ENCODE peak calls at places on chromosomes 1 and 21, in seven cellular contexts. P is HL-60, I is HCT116, B is GM23338, F is breast epithelium, Z is stomach, O is K562. U is an unnamed sample.

GRCh38 chr1:67441183-67441582 is 11.0 kb upstream of the SERBP1 start:
- DNase-seq in I (no peak), O (no peak), B (no peak), Z (peak; percentile 64), P (peak; percentile 53), F (no peak), U (no peak)

GRCh38 chr1:92314024-92314423 is 15.2 kb downstream of the RPAP2 start:
- DNase-seq in I (no peak), P (no peak), O (no peak), F (no peak), B (no peak), Z (no peak), U (no peak)

GRCh38 chr1:17167783-17168479 is 37.0 kb upstream of the PADI1 start:
- DNase-seq in B (no peak), I (no peak), Z (no peak), P (no peak), O (no peak), F (peak; percentile 24), U (no peak)

GRCh38 chr1:15950763-15951295 is 25.1 kb downstream of the ZBTB17 start:
- DNase-seq in F (no peak), Z (no peak), I (no peak), O (peak; percentile 60), P (peak; percentile 38), B (no peak), U (no peak)

GRCh38 chr1:15866696-15867687 is 19.5 kb downstream of the SPEN start:
- DNase-seq in B (no peak), Z (no peak), F (no peak), O (no peak), P (no peak), I (no peak), U (no peak)

GRCh38 chr1:25640646-25641328 is 24.2 kb downstream of the MAN1C1 start:
- DNase-seq in P (no peak), Z (no peak), I (no peak), O (no peak), F (no peak), B (peak; percentile 51), U (no peak)

GRCh38 chr1:168137515-168137821 is 738 bp upstream of the GPR161 start:
- DNase-seq in F (no peak), I (no peak), P (no peak), O (no peak), B (no peak), Z (no peak), U (no peak)

GRCh38 chr21:38899277-38899947 is 93.7 kb downstream of the ETS2 start:
- DNase-seq in O (no peak), Z (no peak), B (no peak), F (no peak), I (no peak), P (no peak), U (no peak)

GRCh38 chr21:14010729-14011128 is 200.0 kb downstream of the LIPI start:
- DNase-seq in F (no peak), B (no peak), I (no peak), O (no peak), P (no peak), Z (no peak), U (peak; percentile 63)

GRCh38 chr1:227330279-227330678 is 12.0 kb upstream of the CDC42BPA start:
- DNase-seq in I (no peak), Z (no peak), F (no peak), P (no peak), B (no peak), O (no peak), U (no peak)

GRCh38 chr1:228317411-228317828 is 89.2 kb downstream of the TRIM11 start:
- DNase-seq in F (no peak), Z (no peak), P (no peak), I (no peak), B (no peak), O (no peak), U (peak; percentile 58)

GRCh38 chr21:41321908-41322495 is 5.4 kb downstream of the FAM3B start:
- DNase-seq in F (no peak), Z (peak; percentile 54), B (no peak), I (no peak), O (no peak), P (no peak), U (no peak)

GRCh38 chr1:29757866-29758763 is 521.8 kb downstream of the PTPRU start:
- DNase-seq in O (no peak), F (peak; percentile 7), P (no peak), B (no peak), Z (no peak), I (no peak), U (no peak)

GRCh38 chr1:221845650-221846371 is 103.9 kb upstream of the DUSP10 start:
- DNase-seq in F (peak; percentile 88), Z (peak; percentile 54), I (peak; percentile 33), B (no peak), P (no peak), O (no peak), U (no peak)

GRCh38 chr21:42939581-42940413 is 14.4 kb upstream of the ERVH48-1 start:
- DNase-seq in Z (peak; percentile 73), I (no peak), P (peak; percentile 66), B (no peak), F (peak; percentile 85), O (no peak), U (peak; percentile 23)

GRCh38 chr1:247385283-247385682 is 30.7 kb upstream of the NLRP3 start:
- DNase-seq in B (no peak), O (no peak), Z (no peak), P (no peak), F (no peak), I (no peak), U (no peak)

GRCh38 chr1:16013220-16013907 is 4.5 kb downstream of the HSPB7 start:
- DNase-seq in P (peak; percentile 8), I (peak; percentile 21), Z (peak; percentile 76), O (peak; percentile 94), F (peak; percentile 44), B (peak; percentile 90), U (no peak)

GRCh38 chr1:119475866-119476439 is 31.1 kb upstream of the HSD3B1 start:
- DNase-seq in O (peak; percentile 50), F (peak; percentile 50), Z (peak; percentile 69), B (peak; percentile 95), P (peak; percentile 67), I (peak; percentile 33), U (no peak)

GRCh38 chr1:93692983-93693591 is 11.4 kb upstream of the BCAR3 start:
- DNase-seq in P (no peak), F (no peak), Z (no peak), O (no peak), I (peak; percentile 89), B (no peak), U (no peak)
- H3K4me3 ChIP-seq in P (no peak overlapping the region), F (no peak overlapping the region), Z (no peak overlapping the region), O (no peak overlapping the region), I (peak overlapping the region; percentile 45), B (no peak overlapping the region), U (no peak overlapping the region)

DNA sequence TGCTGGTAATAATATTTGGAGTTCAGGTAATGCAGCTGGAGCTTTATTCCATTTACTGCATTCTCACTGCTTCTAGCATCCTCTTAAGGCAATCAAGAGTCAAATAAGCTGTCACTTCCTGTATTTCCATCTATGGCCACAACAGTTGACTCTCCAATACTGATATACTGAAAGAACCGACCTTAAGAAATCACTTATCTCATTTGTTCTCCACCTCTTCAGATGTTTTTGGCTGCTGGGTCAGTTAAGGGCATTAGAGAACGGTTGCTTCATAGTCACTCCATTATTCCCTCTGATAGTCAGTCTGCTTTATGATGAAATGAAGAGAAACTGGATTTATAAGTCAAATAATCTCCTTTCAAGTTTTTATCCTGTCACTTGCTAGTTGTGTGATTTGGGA is 14.2 kb upstream of the RGS4 start:
- DNase-seq in P (no peak), I (no peak), Z (no peak), B (no peak), F (no peak), O (no peak), U (no peak)
- TF ChIP-seq POLR2AphosphoS5 in P (no peak), I (no peak), Z (no peak), B (no peak), F (no peak), O (no peak), U (no peak)

GRCh38 chr1:164914208-164914607 is 355.2 kb downstream of the PBX1 start:
- DNase-seq in P (no peak), F (no peak), I (no peak), O (no peak), B (no peak), Z (no peak), U (no peak)
- TF ChIP-seq CTCF in P (no peak), F (no peak), I (no peak), O (no peak), B (peak; percentile 13), Z (no peak), U (no peak)

GRCh38 chr1:218463194-218464156 is 118.3 kb downstream of the TGFB2 start:
- DNase-seq in F (peak; percentile 37), I (no peak), O (no peak), P (no peak), Z (no peak), B (no peak), U (no peak)
- H3K4me3 ChIP-seq in F (peak overlapping the region; percentile 13), I (no peak overlapping the region), O (no peak overlapping the region), P (peak overlapping the region; percentile 25), Z (no peak overlapping the region), B (no peak overlapping the region), U (no peak overlapping the region)

GRCh38 chr1:240004086-240004749 is 87.5 kb upstream of the FMN2 start:
- DNase-seq in I (no peak), P (no peak), Z (no peak), F (no peak), O (peak; percentile 65), B (peak; percentile 63), U (no peak)
- TF ChIP-seq POLR2AphosphoS5 in I (no peak), P (no peak), Z (no peak), F (no peak), O (no peak), B (no peak), U (no peak)